ENCODE peak calls at places on chromosomes 13 and 19, in five cellular contexts. G, J, W, P and X are unnamed samples.

GRCh38 chr13:75384881-75385707 is 96.9 kb downstream of the TBC1D4 start:
- DNase-seq in W (no peak), G (peak), J (no peak), P (no peak), X (no peak)

GRCh38 chr13:106795847-106796246 is 227.9 kb upstream of the ARGLU1 start:
- DNase-seq in W (no peak), P (no peak), J (no peak), G (no peak), X (no peak)

GRCh38 chr19:35755550-35756371 is 1.1 kb downstream of the HSPB6 start:
- DNase-seq in P (peak), J (peak), G (no peak), W (peak), X (no peak)

GRCh38 chr19:9917322-9917721 is 19.0 kb downstream of the OLFM2 start:
- DNase-seq in J (no peak), G (peak), P (peak), W (no peak), X (no peak)

GRCh38 chr13:95931300-95932025 is 121.7 kb downstream of the UGGT2 start:
- DNase-seq in W (no peak), J (no peak), G (no peak), P (no peak), X (no peak)

GRCh38 chr19:17236414-17236716 is 9.4 kb downstream of the NR2F6 start:
- DNase-seq in G (no peak), W (no peak), J (no peak), P (no peak), X (no peak)

GRCh38 chr19:1283917-1284292 is 1.8 kb upstream of the EFNA2 start:
- DNase-seq in P (no peak), J (no peak), W (no peak), G (no peak), X (no peak)

GRCh38 chr13:110845520-110845919 is 69.3 kb downstream of the ANKRD10 start:
- DNase-seq in W (no peak), G (no peak), J (no peak), P (no peak), X (no peak)

GRCh38 chr13:92513672-92514071 is 712.9 kb upstream of the GPC6 start:
- DNase-seq in J (no peak), W (no peak), G (peak), P (no peak), X (no peak)

GRCh38 chr19:33860691-33861090 is 64.0 kb downstream of the KCTD15 start:
- DNase-seq in P (no peak), J (no peak), W (peak), G (no peak), X (no peak)

GRCh38 chr19:42553292-42554045 is 25.2 kb upstream of the CEACAM1 start:
- DNase-seq in P (peak), J (no peak), G (no peak), W (peak), X (no peak)

GRCh38 chr19:42274065-42274682 is 5.1 kb downstream of the CIC start:
- DNase-seq in W (peak), P (no peak), G (no peak), J (no peak), X (no peak)

GRCh38 chr13:73902296-73902695 is 231.9 kb downstream of the KLF12 start:
- DNase-seq in P (no peak), G (no peak), J (no peak), W (no peak), X (no peak)

GRCh38 chr19:55585658-55586339 is 5.2 kb upstream of the ZNF579 start:
- DNase-seq in P (peak), J (no peak), W (peak), G (peak), X (peak)

GRCh38 chr13:89925107-89925506 is 1422.4 kb upstream of the MIR17HG start:
- DNase-seq in J (no peak), G (no peak), P (peak), W (no peak), X (no peak)

GRCh38 chr13:31221057-31221456 is 21.3 kb downstream of the B3GLCT start:
- DNase-seq in P (no peak), W (no peak), J (no peak), G (no peak), X (no peak)

GRCh38 chr13:74920945-74921725 is 560.8 kb downstream of the TBC1D4 start:
- DNase-seq in G (no peak), P (peak), J (no peak), W (no peak), X (no peak)

GRCh38 chr13:112225429-112226090 is 150.6 kb upstream of the SPACA7 start:
- DNase-seq in P (no peak), G (no peak), J (no peak), W (peak), X (no peak)

GRCh38 chr13:50412046-50412617 is 396.9 kb downstream of the KCNRG start:
- DNase-seq in P (no peak), W (no peak), J (no peak), G (no peak), X (no peak)

GRCh38 chr13:48653074-48654054 is at the start of gene CYSLTR2:
- DNase-seq in G (no peak), W (no peak), J (peak), P (peak), X (peak)

GRCh38 chr19:35311901-35312665 is 16.9 kb upstream of the CD22 start:
- DNase-seq in J (no peak), W (no peak), G (no peak), P (no peak), X (no peak)

GRCh38 chr13:42420304-42420703 is 148.4 kb downstream of the AKAP11 start:
- DNase-seq in G (no peak), J (no peak), W (no peak), P (no peak), X (no peak)

GRCh38 chr19:16509141-16510061 is 13.2 kb downstream of the C19orf44 start:
- DNase-seq in J (no peak), W (no peak), G (no peak), P (no peak), X (no peak)

GRCh38 chr13:30615851-30616311 is 1.8 kb upstream of the USPL1 start:
- DNase-seq in P (peak), W (no peak), G (peak), J (no peak), X (no peak)

GRCh38 chr19:48873476-48874308 is 1.5 kb downstream of the PPP1R15A start:
- DNase-seq in J (no peak), P (no peak), W (no peak), G (no peak), X (no peak)

GRCh38 chr19:10395853-10396355 is 7.4 kb downstream of the CDC37 start:
- DNase-seq in P (no peak), J (no peak), W (no peak), G (no peak), X (no peak)

GRCh38 chr13:112808377-112809140 is 118.7 kb downstream of the ATP11A start:
- DNase-seq in P (no peak), J (no peak), W (no peak), G (no peak), X (no peak)

GRCh38 chr13:71864981-71865857 is 1.8 kb downstream of the DACH1 start:
- DNase-seq in J (no peak), G (no peak), W (peak), P (peak), X (no peak)

GRCh38 chr19:39398297-39398864 is 7.2 kb downstream of the MED29 start:
- DNase-seq in J (no peak), P (peak), W (peak), G (no peak), X (no peak)

GRCh38 chr13:51821666-51822065 is 17.7 kb upstream of the DHRS12 start:
- DNase-seq in G (peak), J (no peak), P (no peak), W (no peak), X (no peak)

GRCh38 chr13:104691765-104692164 is 1625.5 kb upstream of the SLC10A2 start:
- DNase-seq in J (no peak), W (no peak), G (no peak), P (no peak), X (no peak)

GRCh38 chr13:110541526-110541920 is 20.0 kb downstream of the RAB20 start:
- DNase-seq in W (no peak), P (no peak), G (no peak), J (no peak), X (no peak)

GRCh38 chr13:98910501-98910951 is 67.3 kb downstream of the DOCK9 start:
- DNase-seq in P (peak), J (peak), W (no peak), G (no peak), X (no peak)

GRCh38 chr19:13212759-13213330 is 62.6 kb downstream of the IER2 start:
- DNase-seq in J (peak), W (peak), P (peak), G (peak), X (no peak)

GRCh38 chr13:99702687-99703319 is 201.5 kb downstream of the TM9SF2 start:
- DNase-seq in G (no peak), P (no peak), W (no peak), J (no peak), X (peak)

GRCh38 chr13:43405457-43405856 is 381.3 kb downstream of the ENOX1 start:
- DNase-seq in J (no peak), W (no peak), G (no peak), P (peak), X (no peak)

GRCh38 chr19:6459356-6460098 is at the start of gene SLC25A23:
- DNase-seq in G (peak), P (peak), W (peak), J (peak), X (peak)

GRCh38 chr13:51230473-51231105 is 8.4 kb downstream of the FAM124A start:
- DNase-seq in J (no peak), G (no peak), P (no peak), W (no peak), X (no peak)